ENCODE peak calls at places on chromosomes 13 and 19, in eight cellular contexts. G is thoracic aorta, B is gastrocnemius medialis, S is ascending aorta, C is HCT116, P is choroid plexus epithelial cell, F is GM06990, Z is omental fat pad. T is an unnamed sample.

GRCh38 chr13:50969691-50970090 is 60.1 kb downstream of the RNASEH2B start:
- DNase-seq in G (no peak), B (no peak), S (no peak), C (no peak), P (peak; percentile 26), F (no peak), Z (no peak), T (peak; percentile 5)

GRCh38 chr13:76764429-76764828 is 121.8 kb downstream of the KCTD12 start:
- DNase-seq in G (no peak), B (peak; percentile 44), S (peak; percentile 85), C (no peak), P (peak; percentile 41), F (no peak), Z (no peak), T (no peak)

GRCh38 chr19:1813197-1813836 is 1.2 kb upstream of the ATP8B3 start:
- DNase-seq in G (no peak), B (no peak), S (no peak), C (no peak), P (no peak), F (no peak), Z (no peak), T (no peak)

GRCh38 chr19:18496167-18496979 is 25.5 kb downstream of the ELL start:
- DNase-seq in G (no peak), B (no peak), S (no peak), C (no peak), P (peak; percentile 79), F (no peak), Z (no peak), T (peak; percentile 80)

GRCh38 chr19:9107375-9107774 is at the start of gene OR7G2:
- DNase-seq in G (no peak), B (no peak), S (no peak), C (no peak), P (no peak), F (no peak), Z (no peak), T (no peak)

GRCh38 chr19:45637890-45638667 is 1.1 kb downstream of the EML2 start:
- DNase-seq in G (no peak), B (no peak), S (no peak), C (no peak), P (peak; percentile 68), F (no peak), Z (no peak), T (no peak)

GRCh38 chr13:40206241-40207109 is 460.0 kb downstream of the FOXO1 start:
- DNase-seq in G (no peak), B (no peak), S (no peak), C (no peak), P (peak; percentile 51), F (no peak), Z (no peak), T (peak; percentile 58)

GRCh38 chr13:49308104-49308875 is 60.6 kb downstream of the CDADC1 start:
- DNase-seq in G (peak; percentile 73), B (peak; percentile 80), S (peak; percentile 94), C (no peak), P (peak; percentile 65), F (no peak), Z (no peak), T (no peak)

GRCh38 chr13:64928704-64929499 is 2301.2 kb downstream of the PCDH9 start:
- DNase-seq in G (no peak), B (no peak), S (no peak), C (peak; percentile 42), P (peak; percentile 88), F (no peak), Z (no peak), T (no peak)

GRCh38 chr19:42555317-42555716 is 27.0 kb upstream of the CEACAM1 start:
- DNase-seq in G (no peak), B (no peak), S (no peak), C (no peak), P (peak; percentile 5), F (no peak), Z (no peak), T (no peak)

GRCh38 chr19:55437410-55437809 is 5.7 kb downstream of the SHISA7 start:
- DNase-seq in G (no peak), B (no peak), S (no peak), C (peak; percentile 40), P (peak; percentile 74), F (no peak), Z (no peak), T (peak; percentile 50)

GRCh38 chr13:111664060-111664459 is 343.6 kb downstream of the TEX29 start:
- DNase-seq in G (no peak), B (no peak), S (no peak), C (no peak), P (no peak), F (no peak), Z (no peak), T (no peak)

GRCh38 chr19:2476451-2477140 is 669 bp downstream of the GADD45B start:
- DNase-seq in G (no peak), B (peak; percentile 15), S (peak; percentile 84), C (no peak), P (peak; percentile 91), F (peak; percentile 78), Z (no peak), T (peak; percentile 90)

GRCh38 chr19:55447421-55448174 is 4.5 kb upstream of the SHISA7 start:
- DNase-seq in G (no peak), B (no peak), S (no peak), C (no peak), P (no peak), F (no peak), Z (no peak), T (peak; percentile 38)

DNA sequence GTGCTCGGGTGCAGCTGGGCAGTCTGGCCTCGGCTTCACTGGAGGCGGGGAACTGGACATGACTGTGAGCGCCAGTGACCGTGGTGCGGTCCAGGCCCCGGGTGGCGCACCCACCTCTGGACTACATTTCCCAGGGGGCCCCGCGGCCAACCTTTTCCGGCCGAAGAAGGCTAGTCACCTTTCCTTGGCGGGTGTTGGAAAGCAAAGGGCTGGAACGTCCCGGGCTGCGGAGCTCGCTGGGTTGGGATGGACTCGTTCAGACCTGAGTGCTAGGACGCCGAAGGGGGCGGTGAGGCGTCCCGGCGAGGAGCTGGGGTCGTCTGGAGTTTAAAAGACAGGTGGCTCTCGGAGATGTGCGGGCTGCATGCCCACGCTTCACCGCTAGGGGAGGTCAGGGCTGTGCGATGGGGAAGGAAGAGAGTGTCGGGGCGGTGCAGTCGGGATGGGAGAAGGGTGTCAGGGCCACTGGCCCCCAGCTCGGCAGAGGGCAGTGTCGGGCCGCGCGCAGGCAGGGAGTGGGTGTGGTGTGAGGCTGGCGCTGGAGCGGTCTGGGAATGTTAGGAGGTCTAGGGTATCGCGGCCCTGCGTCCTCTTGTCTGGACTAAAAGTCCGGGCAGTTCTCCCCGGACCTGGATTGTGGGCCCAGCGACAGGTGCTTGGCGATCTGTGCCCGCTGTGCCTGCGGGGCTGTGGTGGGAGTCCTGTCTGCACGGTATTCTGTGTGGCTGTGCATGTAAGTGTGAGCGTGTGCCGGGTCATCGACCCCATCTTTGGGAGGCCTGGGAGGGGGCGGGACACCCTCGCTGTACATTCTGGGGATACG is 57.1 kb downstream of the ZNF568 start:
- DNase-seq in G (peak; percentile 44), B (peak; percentile 41), S (peak; percentile 88), C (no peak), P (peak; percentile 83), F (peak; percentile 75), Z (peak; percentile 56), T (peak; percentile 82)
- TF ChIP-seq CTCF in G (peak; percentile 90), B (peak; percentile 70), S (peak; percentile 92), C (no peak), P (peak; percentile 97), F (peak; percentile 55), Z (peak; percentile 70), T (peak; percentile 48)

GRCh38 chr19:12773571-12773970 is 1.8 kb downstream of the HOOK2 start:
- DNase-seq in G (no peak), B (no peak), S (peak; percentile 85), C (no peak), P (peak; percentile 52), F (no peak), Z (no peak), T (no peak)
- TF ChIP-seq CTCF in G (peak; percentile 31), B (peak; percentile 43), S (peak; percentile 57), C (peak; percentile 22), P (peak; percentile 65), F (peak; percentile 31), Z (no peak), T (no peak)

GRCh38 chr13:46682015-46682414 is 114.9 kb downstream of the ESD start:
- DNase-seq in G (no peak), B (no peak), S (no peak), C (no peak), P (no peak), F (no peak), Z (no peak), T (no peak)

GRCh38 chr13:46685006-46685730 is 111.8 kb downstream of the ESD start:
- DNase-seq in G (no peak), B (no peak), S (no peak), C (no peak), P (no peak), F (no peak), Z (no peak), T (no peak)

GRCh38 chr13:46686171-46686570 is 110.8 kb downstream of the ESD start:
- DNase-seq in G (no peak), B (no peak), S (no peak), C (no peak), P (no peak), F (no peak), Z (no peak), T (no peak)

GRCh38 chr13:46683879-46684278 is 113.1 kb downstream of the ESD start:
- DNase-seq in G (no peak), B (no peak), S (no peak), C (no peak), P (no peak), F (peak; percentile 41), Z (no peak), T (no peak)

DNA sequence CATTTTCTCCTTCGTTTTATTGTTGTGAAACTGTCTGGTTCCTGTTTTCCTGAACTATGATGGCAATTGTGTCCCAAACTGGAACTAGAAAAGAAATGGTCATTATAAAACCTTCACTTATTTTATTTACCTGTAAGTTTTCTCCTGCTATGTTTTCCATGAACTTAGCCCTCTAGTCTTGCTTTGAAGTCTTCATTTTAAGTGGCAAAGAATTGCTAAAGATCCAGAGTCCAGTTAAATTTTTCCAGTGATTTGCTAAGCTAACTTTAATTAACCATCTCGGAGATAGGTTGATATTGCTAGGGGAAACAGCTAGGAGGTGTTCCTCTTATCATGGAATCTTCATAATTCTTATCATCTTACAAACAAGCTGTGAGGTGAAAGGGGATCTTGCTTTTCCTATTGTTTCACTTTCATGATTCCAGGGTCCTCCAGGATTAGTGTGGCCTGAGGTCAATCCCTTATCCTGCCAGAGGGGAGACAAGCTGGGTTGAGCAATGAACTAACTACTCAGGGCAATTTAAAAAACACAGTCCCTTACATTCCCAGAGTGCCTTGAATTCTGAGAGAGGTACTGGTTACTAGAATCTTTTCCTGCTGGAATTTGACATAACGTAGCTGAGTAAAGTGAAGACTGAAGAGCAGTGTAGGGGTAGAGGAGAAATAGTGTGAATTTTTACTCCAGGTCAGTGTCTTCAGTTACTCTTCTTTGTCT is 112.5 kb downstream of the ESD start:
- DNase-seq in G (no peak), B (no peak), S (no peak), C (no peak), P (peak; percentile 42), F (no peak), Z (no peak), T (no peak)
- TF ChIP-seq CTCF in G (no peak), B (no peak), S (no peak), C (no peak), P (peak; percentile 1), F (no peak), Z (no peak), T (no peak)

DNA sequence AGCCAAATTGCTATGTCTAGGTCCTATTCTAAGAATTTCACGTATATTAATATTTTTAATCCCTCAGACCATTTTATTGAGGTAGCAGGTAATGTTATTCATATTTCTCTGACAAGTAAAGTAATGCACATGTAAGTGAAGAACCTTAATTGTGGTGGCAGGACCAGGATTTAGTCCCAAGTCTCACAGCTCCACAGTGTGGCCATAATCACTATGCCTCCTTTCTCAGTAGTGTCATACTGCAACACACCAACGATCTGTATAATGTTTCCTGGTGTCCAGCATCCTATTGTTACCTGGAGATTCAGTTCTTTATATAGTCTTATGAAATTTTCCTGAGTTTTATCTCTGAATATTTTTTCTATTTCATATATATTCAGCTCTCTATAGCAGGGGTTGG is 340.3 kb downstream of the OLFM4 start:
- DNase-seq in G (no peak), B (no peak), S (no peak), C (no peak), P (no peak), F (no peak), Z (no peak), T (no peak)
- TF ChIP-seq CTCF in G (no peak), B (no peak), S (no peak), C (no peak), P (no peak), F (no peak), Z (no peak), T (no peak)

T was measured in activated CD8-positive, alpha-beta T cell treated with anti-CD3 and anti-CD28 coated beads for 36 hours.